ENCODE peak calls at places on chromosomes 7 and 10, in five cellular contexts. One of them, this sample, is unnamed. For H3K4me1, the result is how much of the 10 kb centered on the place peaks cover.

GRCh38 chr7:40230086-40230485 is 95.3 kb downstream of the SUGCT start:
- DNase-seq in Karpas-422: no peak
- DNase-seq in CD8-positive, alpha-beta memory T cell: no peak
- DNase-seq in CD8-positive, alpha-beta T cell: no peak
- DNase-seq in ascending aorta: no peak
- DNase-seq in this sample: no peak

GRCh38 chr10:131429141-131429540 is 117.6 kb upstream of the TCERG1L start:
- DNase-seq in ascending aorta: no peak
- DNase-seq in Karpas-422: no peak
- DNase-seq in CD8-positive, alpha-beta memory T cell: no peak
- DNase-seq in CD8-positive, alpha-beta T cell: no peak
- DNase-seq in this sample: no peak

GRCh38 chr10:7563368-7563767 is 103.4 kb downstream of the ITIH5 start:
- DNase-seq in Karpas-422: no peak
- DNase-seq in ascending aorta: no peak
- DNase-seq in CD8-positive, alpha-beta T cell: no peak
- DNase-seq in CD8-positive, alpha-beta memory T cell: no peak
- DNase-seq in this sample: peak

GRCh38 chr10:133010095-133010837 is 67.9 kb upstream of the CFAP46 start:
- DNase-seq in CD8-positive, alpha-beta memory T cell: no peak
- DNase-seq in ascending aorta: no peak
- DNase-seq in CD8-positive, alpha-beta T cell: no peak
- DNase-seq in Karpas-422: no peak
- DNase-seq in this sample: no peak

GRCh38 chr7:25752169-25752568 is 399.8 kb upstream of the NFE2L3 start:
- DNase-seq in ascending aorta: no peak
- DNase-seq in CD8-positive, alpha-beta T cell: no peak
- DNase-seq in Karpas-422: no peak
- DNase-seq in CD8-positive, alpha-beta memory T cell: no peak
- DNase-seq in this sample: no peak

GRCh38 chr7:82506702-82507101 is 63.1 kb upstream of the CACNA2D1 start:
- DNase-seq in ascending aorta: no peak
- DNase-seq in Karpas-422: no peak
- DNase-seq in CD8-positive, alpha-beta T cell: no peak
- DNase-seq in CD8-positive, alpha-beta memory T cell: no peak
- DNase-seq in this sample: no peak

GRCh38 chr7:108071551-108071950 is 58.6 kb downstream of the LAMB4 start:
- DNase-seq in ascending aorta: no peak
- DNase-seq in CD8-positive, alpha-beta memory T cell: no peak
- DNase-seq in CD8-positive, alpha-beta T cell: no peak
- DNase-seq in Karpas-422: no peak
- DNase-seq in this sample: no peak

GRCh38 chr10:5068274-5069017 is 25.8 kb upstream of the AKR1C3 start:
- DNase-seq in CD8-positive, alpha-beta memory T cell: no peak
- DNase-seq in CD8-positive, alpha-beta T cell: no peak
- DNase-seq in ascending aorta: no peak
- DNase-seq in Karpas-422: no peak
- DNase-seq in this sample: no peak

GRCh38 chr10:70575486-70575873 is 27.1 kb downstream of the PRF1 start:
- DNase-seq in ascending aorta: no peak
- DNase-seq in Karpas-422: no peak
- DNase-seq in CD8-positive, alpha-beta T cell: no peak
- DNase-seq in CD8-positive, alpha-beta memory T cell: no peak
- DNase-seq in this sample: no peak

GRCh38 chr7:156473476-156474240 is 166.9 kb upstream of the RNF32 start:
- DNase-seq in CD8-positive, alpha-beta T cell: no peak
- DNase-seq in ascending aorta: no peak
- DNase-seq in CD8-positive, alpha-beta memory T cell: no peak
- DNase-seq in Karpas-422: peak
- DNase-seq in this sample: peak

GRCh38 chr7:139875821-139876241 is 46.8 kb downstream of the TBXAS1 start:
- DNase-seq in CD8-positive, alpha-beta T cell: no peak
- DNase-seq in ascending aorta: no peak
- DNase-seq in Karpas-422: peak
- DNase-seq in CD8-positive, alpha-beta memory T cell: no peak
- DNase-seq in this sample: no peak

GRCh38 chr7:112467867-112468266 is 12.9 kb upstream of the LSMEM1 start:
- DNase-seq in ascending aorta: no peak
- DNase-seq in CD8-positive, alpha-beta memory T cell: no peak
- DNase-seq in Karpas-422: no peak
- DNase-seq in CD8-positive, alpha-beta T cell: no peak
- DNase-seq in this sample: no peak

GRCh38 chr7:35754741-35755140 is 46.1 kb upstream of the SEPTIN7 start:
- DNase-seq in CD8-positive, alpha-beta T cell: no peak
- DNase-seq in Karpas-422: no peak
- DNase-seq in CD8-positive, alpha-beta memory T cell: no peak
- DNase-seq in ascending aorta: no peak
- DNase-seq in this sample: no peak

GRCh38 chr10:71264345-71265200 is 52.2 kb downstream of the UNC5B start:
- DNase-seq in ascending aorta: no peak
- DNase-seq in Karpas-422: no peak
- DNase-seq in CD8-positive, alpha-beta memory T cell: no peak
- DNase-seq in CD8-positive, alpha-beta T cell: no peak
- DNase-seq in this sample: no peak

GRCh38 chr7:33108591-33108930 is 643 bp downstream of the RP9 start:
- DNase-seq in CD8-positive, alpha-beta T cell: no peak
- DNase-seq in CD8-positive, alpha-beta memory T cell: no peak
- DNase-seq in Karpas-422: peak
- DNase-seq in ascending aorta: no peak
- DNase-seq in this sample: peak

GRCh38 chr10:615583-616152 is 73.8 kb downstream of the DIP2C start:
- DNase-seq in CD8-positive, alpha-beta T cell: no peak
- DNase-seq in CD8-positive, alpha-beta memory T cell: no peak
- DNase-seq in ascending aorta: no peak
- DNase-seq in Karpas-422: no peak
- DNase-seq in this sample: no peak

GRCh38 chr10:116565533-116565932 is 19.8 kb downstream of the PNLIP start:
- DNase-seq in ascending aorta: no peak
- DNase-seq in CD8-positive, alpha-beta T cell: no peak
- DNase-seq in CD8-positive, alpha-beta memory T cell: no peak
- DNase-seq in Karpas-422: no peak
- DNase-seq in this sample: no peak

GRCh38 chr10:67629461-67629971 is 66.5 kb downstream of the CTNNA3 start:
- DNase-seq in Karpas-422: no peak
- DNase-seq in CD8-positive, alpha-beta memory T cell: no peak
- DNase-seq in CD8-positive, alpha-beta T cell: no peak
- DNase-seq in ascending aorta: no peak
- DNase-seq in this sample: no peak

GRCh38 chr7:73705551-73705920 is 13.9 kb downstream of the STX1A start:
- DNase-seq in CD8-positive, alpha-beta T cell: no peak
- DNase-seq in Karpas-422: no peak
- DNase-seq in CD8-positive, alpha-beta memory T cell: no peak
- DNase-seq in ascending aorta: no peak
- DNase-seq in this sample: no peak

GRCh38 chr10:118409295-118409694 is 67.2 kb upstream of the FAM204A start:
- DNase-seq in CD8-positive, alpha-beta memory T cell: no peak
- DNase-seq in Karpas-422: no peak
- DNase-seq in CD8-positive, alpha-beta T cell: no peak
- DNase-seq in ascending aorta: no peak
- DNase-seq in this sample: no peak

GRCh38 chr7:33776791-33777190 is 128.5 kb upstream of the BMPER start:
- DNase-seq in CD8-positive, alpha-beta memory T cell: no peak
- DNase-seq in CD8-positive, alpha-beta T cell: no peak
- DNase-seq in Karpas-422: no peak
- DNase-seq in ascending aorta: no peak
- DNase-seq in this sample: no peak

GRCh38 chr10:43209651-43210141 is 57.2 kb downstream of the RASGEF1A start:
- DNase-seq in CD8-positive, alpha-beta memory T cell: peak
- DNase-seq in ascending aorta: peak
- DNase-seq in Karpas-422: no peak
- DNase-seq in CD8-positive, alpha-beta T cell: no peak
- DNase-seq in this sample: no peak

GRCh38 chr10:127486355-127486754 is 62.8 kb upstream of the NPS start:
- DNase-seq in CD8-positive, alpha-beta T cell: no peak
- DNase-seq in Karpas-422: no peak
- DNase-seq in CD8-positive, alpha-beta memory T cell: no peak
- DNase-seq in ascending aorta: no peak
- DNase-seq in this sample: no peak

GRCh38 chr10:92747600-92747999 is 57.8 kb downstream of the HHEX start:
- DNase-seq in ascending aorta: no peak
- DNase-seq in CD8-positive, alpha-beta memory T cell: peak
- DNase-seq in Karpas-422: no peak
- DNase-seq in CD8-positive, alpha-beta T cell: no peak
- DNase-seq in this sample: peak

GRCh38 chr10:132526676-132527075 is 10.9 kb upstream of the INPP5A start:
- DNase-seq in CD8-positive, alpha-beta T cell: no peak
- DNase-seq in ascending aorta: no peak
- DNase-seq in Karpas-422: no peak
- DNase-seq in CD8-positive, alpha-beta memory T cell: no peak
- DNase-seq in this sample: no peak

GRCh38 chr7:114084381-114085312 is 165.8 kb upstream of the PPP1R3A start:
- DNase-seq in Karpas-422: no peak
- DNase-seq in CD8-positive, alpha-beta T cell: no peak
- DNase-seq in CD8-positive, alpha-beta memory T cell: no peak
- DNase-seq in ascending aorta: no peak
- DNase-seq in this sample: peak

GRCh38 chr7:2959828-2960599 is 83.7 kb downstream of the CARD11 start:
- DNase-seq in CD8-positive, alpha-beta T cell: no peak
- DNase-seq in CD8-positive, alpha-beta memory T cell: no peak
- DNase-seq in Karpas-422: no peak
- DNase-seq in ascending aorta: no peak
- DNase-seq in this sample: no peak

GRCh38 chr10:32446701-32447406 is 914 bp downstream of the CCDC7 start:
- DNase-seq in CD8-positive, alpha-beta memory T cell: no peak
- DNase-seq in CD8-positive, alpha-beta T cell: no peak
- DNase-seq in Karpas-422: peak
- DNase-seq in ascending aorta: no peak
- DNase-seq in this sample: peak

GRCh38 chr7:130242198-130243014 is 24.3 kb upstream of the CPA2 start:
- DNase-seq in Karpas-422: peak
- DNase-seq in ascending aorta: no peak
- DNase-seq in CD8-positive, alpha-beta T cell: peak
- DNase-seq in CD8-positive, alpha-beta memory T cell: peak
- DNase-seq in this sample: peak

GRCh38 chr10:79387974-79388850 is 40.9 kb downstream of the PPIF start:
- DNase-seq in ascending aorta: peak
- DNase-seq in Karpas-422: no peak
- DNase-seq in CD8-positive, alpha-beta memory T cell: peak
- DNase-seq in CD8-positive, alpha-beta T cell: no peak
- DNase-seq in this sample: peak

GRCh38 chr7:148356303-148356702 is 234.3 kb upstream of the C7orf33 start:
- DNase-seq in Karpas-422: no peak
- DNase-seq in CD8-positive, alpha-beta T cell: no peak
- DNase-seq in ascending aorta: no peak
- DNase-seq in CD8-positive, alpha-beta memory T cell: no peak
- DNase-seq in this sample: no peak

GRCh38 chr10:132101529-132101928 is 35.8 kb downstream of the JAKMIP3 start:
- DNase-seq in Karpas-422: peak
- DNase-seq in ascending aorta: no peak
- DNase-seq in CD8-positive, alpha-beta memory T cell: no peak
- DNase-seq in CD8-positive, alpha-beta T cell: no peak
- DNase-seq in this sample: no peak

GRCh38 chr10:72740526-72740925 is 48.6 kb downstream of the MCU start:
- DNase-seq in Karpas-422: no peak
- DNase-seq in CD8-positive, alpha-beta memory T cell: no peak
- DNase-seq in CD8-positive, alpha-beta T cell: no peak
- DNase-seq in ascending aorta: no peak
- DNase-seq in this sample: peak
- H3K4me1 ChIP-seq in Karpas-422: under half
- H3K4me1 ChIP-seq in CD8-positive, alpha-beta memory T cell: under half
- H3K4me1 ChIP-seq in CD8-positive, alpha-beta T cell: under half
- H3K4me1 ChIP-seq in ascending aorta: under half
- H3K4me1 ChIP-seq in this sample: under half

DNA sequence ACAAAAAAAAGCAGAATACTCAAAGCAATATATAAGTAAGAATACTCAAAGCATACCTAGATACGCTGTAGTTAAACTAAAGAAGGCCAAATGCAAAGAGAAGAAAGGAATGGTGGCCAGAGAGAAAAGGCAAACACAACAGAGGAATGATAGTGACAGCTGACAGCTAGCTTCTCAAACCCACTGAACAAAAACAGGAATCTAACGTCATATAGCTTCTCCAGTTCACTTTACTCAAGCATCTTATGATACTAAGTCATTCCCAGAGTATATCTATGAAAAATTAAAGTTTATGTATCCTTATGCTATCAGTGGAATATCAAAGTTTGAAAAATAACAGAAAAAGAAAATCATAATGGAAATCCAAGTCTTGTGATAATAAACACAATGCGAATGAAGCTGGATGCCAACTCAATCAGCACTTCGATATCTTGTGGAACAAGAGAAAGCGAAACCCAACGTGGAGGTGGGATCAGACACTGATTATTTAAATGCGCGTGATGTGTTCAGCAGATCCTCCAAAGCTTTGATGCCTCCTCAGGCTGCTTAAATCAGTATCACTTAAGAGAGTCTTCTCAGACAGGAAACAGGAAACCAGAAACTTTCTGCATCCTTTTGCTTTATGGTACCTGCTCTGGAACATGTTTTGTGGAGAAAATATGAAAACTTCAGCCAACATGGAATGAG is 102.8 kb downstream of the PIP4K2A start:
- DNase-seq in ascending aorta: no peak
- DNase-seq in CD8-positive, alpha-beta T cell: no peak
- DNase-seq in Karpas-422: no peak
- DNase-seq in CD8-positive, alpha-beta memory T cell: peak
- DNase-seq in this sample: no peak
- H3K4me3 ChIP-seq in ascending aorta: no peak
- H3K4me3 ChIP-seq in CD8-positive, alpha-beta T cell: peak
- H3K4me3 ChIP-seq in Karpas-422: no peak
- H3K4me3 ChIP-seq in CD8-positive, alpha-beta memory T cell: peak
- H3K4me3 ChIP-seq in this sample: no peak

DNA sequence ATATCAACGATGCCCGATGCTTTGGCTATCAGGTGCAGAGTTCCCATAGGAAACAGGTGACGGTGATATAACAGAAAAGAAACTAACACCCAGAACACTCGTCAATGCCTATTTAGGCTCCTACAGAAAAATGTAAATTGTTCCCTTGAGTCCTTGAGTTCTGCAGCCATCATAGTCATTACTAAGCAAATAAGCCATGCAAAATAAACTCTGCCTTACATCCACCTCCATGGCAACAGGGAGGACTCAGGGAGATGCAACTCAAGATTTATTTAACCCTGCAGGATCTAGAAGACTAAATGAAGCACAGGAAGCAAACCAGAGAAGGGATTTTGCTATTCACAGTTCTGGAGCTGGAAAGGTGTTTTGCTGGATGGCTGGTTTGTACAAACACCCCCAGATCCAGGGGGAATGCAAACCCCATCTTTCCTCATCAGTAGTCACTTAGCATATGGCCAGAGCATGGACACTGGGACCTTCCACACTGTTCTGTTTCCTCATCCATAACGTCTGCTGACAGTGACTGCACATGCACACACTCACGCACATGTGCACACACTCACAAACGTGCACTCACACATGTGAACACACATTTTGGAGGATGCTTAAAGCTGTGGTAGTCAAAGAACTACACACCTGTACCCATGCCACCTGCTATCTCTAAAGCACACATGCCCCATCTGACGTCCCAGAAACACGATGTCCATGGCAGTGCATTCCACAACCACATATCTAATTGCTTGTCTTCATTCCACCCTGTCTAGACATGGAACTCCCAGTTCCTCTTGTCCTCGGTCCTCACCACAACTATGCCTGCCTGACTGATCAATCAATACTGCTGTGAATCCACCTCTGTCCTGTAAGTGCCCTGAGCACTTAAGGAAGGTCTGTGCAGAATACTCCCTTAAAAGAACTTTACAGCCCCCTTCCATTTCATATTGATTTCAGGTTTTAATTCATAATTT is 178.2 kb downstream of the COBL start:
- DNase-seq in Karpas-422: peak
- DNase-seq in CD8-positive, alpha-beta memory T cell: no peak
- DNase-seq in ascending aorta: no peak
- DNase-seq in CD8-positive, alpha-beta T cell: no peak
- DNase-seq in this sample: no peak
- H3K27ac ChIP-seq in Karpas-422: no peak
- H3K27ac ChIP-seq in CD8-positive, alpha-beta memory T cell: no peak
- H3K27ac ChIP-seq in ascending aorta: no peak
- H3K27ac ChIP-seq in CD8-positive, alpha-beta T cell: no peak
- H3K27ac ChIP-seq in this sample: no peak

GRCh38 chr7:94298943-94299342 is 95.8 kb upstream of the COL1A2 start:
- DNase-seq in ascending aorta: no peak
- DNase-seq in CD8-positive, alpha-beta T cell: no peak
- DNase-seq in Karpas-422: no peak
- DNase-seq in CD8-positive, alpha-beta memory T cell: no peak
- DNase-seq in this sample: no peak
- H3K4me1 ChIP-seq in ascending aorta: half or more
- H3K4me1 ChIP-seq in CD8-positive, alpha-beta T cell: under half
- H3K4me1 ChIP-seq in Karpas-422: under half
- H3K4me1 ChIP-seq in CD8-positive, alpha-beta memory T cell: under half
- H3K4me1 ChIP-seq in this sample: under half

This sample was measured in colonic mucosa.